ENCODE peak calls at places on chromosomes 7 and 10, in five cellular contexts. T, O, Y, V and J are unnamed samples.
A peak's percentile ranks its signal among the peaks of the same experiment; 100 is the strongest.

GRCh38 chr7:149825567-149826343 is 12.4 kb upstream of the ZNF862 start:
- DNase-seq in Y (no peak), O (no peak), V (no peak), T (no peak), J (no peak)

GRCh38 chr10:93181249-93181928 is 107.7 kb downstream of the CYP26A1 start:
- DNase-seq in Y (no peak), T (no peak), O (no peak), V (no peak), J (no peak)

GRCh38 chr10:34413214-34413613 is 401.9 kb downstream of the PARD3 start:
- DNase-seq in T (no peak), Y (no peak), V (no peak), O (no peak), J (no peak)

GRCh38 chr10:44051584-44052385 is 333.1 kb downstream of the CXCL12 start:
- DNase-seq in T (peak; percentile 67), Y (peak; percentile 66), O (peak; percentile 69), V (peak; percentile 51), J (no peak)

GRCh38 chr10:11154333-11154732 is 136.7 kb downstream of the CELF2 start:
- DNase-seq in O (no peak), T (no peak), V (no peak), Y (no peak), J (no peak)

GRCh38 chr10:43227911-43228782 is 38.7 kb downstream of the RASGEF1A start:
- DNase-seq in Y (no peak), O (no peak), T (no peak), V (no peak), J (no peak)

GRCh38 chr10:3109196-3109595 is 41.8 kb downstream of the PFKP start:
- DNase-seq in Y (no peak), T (no peak), O (no peak), V (no peak), J (no peak)

GRCh38 chr7:78530351-78530750 is 731.8 kb downstream of the PHTF2 start:
- DNase-seq in T (peak; percentile 74), V (no peak), Y (peak; percentile 57), O (peak; percentile 42), J (peak; percentile 50)

GRCh38 chr10:77844713-77845454 is 81.7 kb downstream of the DLG5 start:
- DNase-seq in T (peak; percentile 84), Y (peak; percentile 79), V (peak; percentile 26), O (peak; percentile 38), J (peak; percentile 32)

GRCh38 chr10:73932625-73933112 is 21.7 kb downstream of the PLAU start:
- DNase-seq in Y (no peak), T (no peak), V (no peak), O (no peak), J (no peak)

GRCh38 chr7:120274482-120274881 is 1.5 kb downstream of the KCND2 start:
- DNase-seq in O (no peak), Y (no peak), V (no peak), T (no peak), J (no peak)

GRCh38 chr10:46557319-46558140 is 1.1 kb upstream of the GPRIN2 start:
- DNase-seq in T (peak; percentile 0), Y (no peak), O (no peak), V (no peak), J (no peak)

GRCh38 chr10:61992059-61992460 is 90.6 kb downstream of the ARID5B start:
- DNase-seq in O (peak; percentile 47), Y (peak; percentile 44), T (no peak), V (no peak), J (no peak)

GRCh38 chr10:4851846-4852245 is 25.8 kb downstream of the AKR1E2 start:
- DNase-seq in O (no peak), T (no peak), V (no peak), Y (no peak), J (no peak)

GRCh38 chr10:71887767-71888166 is 36.7 kb upstream of the PSAP start:
- DNase-seq in Y (no peak), V (no peak), T (no peak), O (no peak), J (no peak)

GRCh38 chr7:32586291-32587221 is 91.3 kb downstream of the AVL9 start:
- DNase-seq in O (peak; percentile 86), Y (peak; percentile 96), V (peak; percentile 95), T (peak; percentile 78), J (peak; percentile 90)

GRCh38 chr10:106973716-106974115 is 190.8 kb downstream of the SORCS1 start:
- DNase-seq in T (no peak), V (no peak), Y (no peak), O (no peak), J (no peak)

GRCh38 chr10:89946106-89946505 is 244.7 kb downstream of the KIF20B start:
- DNase-seq in Y (no peak), V (no peak), O (no peak), T (no peak), J (no peak)

GRCh38 chr10:27658788-27659187 is 86.8 kb downstream of the MKX start:
- DNase-seq in T (peak; percentile 63), V (no peak), O (no peak), Y (peak; percentile 73), J (no peak)

GRCh38 chr10:36057731-36058130 is 415.6 kb upstream of the FZD8 start:
- DNase-seq in Y (no peak), T (no peak), O (no peak), V (no peak), J (no peak)

GRCh38 chr10:70232155-70232858 is 922 bp downstream of the PPA1 start:
- DNase-seq in Y (peak; percentile 39), T (peak; percentile 29), O (no peak), V (no peak), J (no peak)

GRCh38 chr7:120862987-120863386 is 5.0 kb upstream of the TSPAN12 start:
- DNase-seq in V (no peak), Y (no peak), O (no peak), T (no peak), J (no peak)

GRCh38 chr7:66768865-66769832 is 28.6 kb downstream of the RABGEF1 start:
- DNase-seq in O (no peak), Y (no peak), T (peak; percentile 54), V (no peak), J (no peak)

GRCh38 chr7:115475774-115476407 is 554.0 kb downstream of the MDFIC start:
- DNase-seq in T (no peak), O (no peak), V (no peak), Y (no peak), J (no peak)